ENCODE peak calls at places on chromosome 11, in six cellular contexts. One of them, this sample, is unnamed.

GRCh38 chr11:71581826-71582225 is 849 bp downstream of the KRTAP5-11 start:
- DNase-seq in IMR-90: no peak
- DNase-seq in small intestine: no peak
- DNase-seq in gastrocnemius medialis: no peak
- DNase-seq in right atrium auricular region: no peak
- DNase-seq in CD4-positive, alpha-beta T cell: no peak
- DNase-seq in this sample: no peak

GRCh38 chr11:36447514-36447913 is 62.6 kb downstream of the TRAF6 start:
- DNase-seq in small intestine: no peak
- DNase-seq in right atrium auricular region: no peak
- DNase-seq in CD4-positive, alpha-beta T cell: no peak
- DNase-seq in IMR-90: no peak
- DNase-seq in gastrocnemius medialis: no peak
- DNase-seq in this sample: no peak

GRCh38 chr11:78782725-78783124 is 208.1 kb upstream of the NARS2 start:
- DNase-seq in IMR-90: no peak
- DNase-seq in small intestine: no peak
- DNase-seq in gastrocnemius medialis: no peak
- DNase-seq in right atrium auricular region: no peak
- DNase-seq in CD4-positive, alpha-beta T cell: no peak
- DNase-seq in this sample: no peak

GRCh38 chr11:92852946-92853345 is 116.5 kb upstream of the MTNR1B start:
- DNase-seq in right atrium auricular region: no peak
- DNase-seq in IMR-90: no peak
- DNase-seq in small intestine: peak; percentile 5
- DNase-seq in CD4-positive, alpha-beta T cell: no peak
- DNase-seq in gastrocnemius medialis: no peak
- DNase-seq in this sample: no peak

GRCh38 chr11:64877390-64878222 is 815 bp downstream of the EHD1 start:
- DNase-seq in CD4-positive, alpha-beta T cell: no peak
- DNase-seq in gastrocnemius medialis: no peak
- DNase-seq in IMR-90: no peak
- DNase-seq in right atrium auricular region: no peak
- DNase-seq in small intestine: no peak
- DNase-seq in this sample: no peak

GRCh38 chr11:96145163-96145585 is 197.8 kb downstream of the MAML2 start:
- DNase-seq in gastrocnemius medialis: no peak
- DNase-seq in right atrium auricular region: no peak
- DNase-seq in CD4-positive, alpha-beta T cell: no peak
- DNase-seq in IMR-90: no peak
- DNase-seq in small intestine: peak; percentile 17
- DNase-seq in this sample: no peak

GRCh38 chr11:63769719-63770443 is 1.3 kb upstream of the ZFTA start:
- DNase-seq in gastrocnemius medialis: no peak
- DNase-seq in small intestine: no peak
- DNase-seq in right atrium auricular region: no peak
- DNase-seq in IMR-90: no peak
- DNase-seq in CD4-positive, alpha-beta T cell: no peak
- DNase-seq in this sample: no peak

GRCh38 chr11:29184939-29185890 is 831.6 kb downstream of the KCNA4 start:
- DNase-seq in IMR-90: peak; percentile 98
- DNase-seq in gastrocnemius medialis: no peak
- DNase-seq in right atrium auricular region: no peak
- DNase-seq in CD4-positive, alpha-beta T cell: no peak
- DNase-seq in small intestine: no peak
- DNase-seq in this sample: no peak

GRCh38 chr11:122617297-122617696 is 38.2 kb upstream of the UBASH3B start:
- DNase-seq in small intestine: no peak
- DNase-seq in gastrocnemius medialis: no peak
- DNase-seq in IMR-90: peak; percentile 4
- DNase-seq in CD4-positive, alpha-beta T cell: no peak
- DNase-seq in right atrium auricular region: no peak
- DNase-seq in this sample: no peak

GRCh38 chr11:36123353-36124220 is 165.6 kb downstream of the COMMD9 start:
- DNase-seq in small intestine: peak; percentile 11
- DNase-seq in gastrocnemius medialis: no peak
- DNase-seq in IMR-90: no peak
- DNase-seq in right atrium auricular region: no peak
- DNase-seq in CD4-positive, alpha-beta T cell: no peak
- DNase-seq in this sample: no peak

GRCh38 chr11:17803751-17804334 is 69.3 kb downstream of the KCNC1 start:
- DNase-seq in IMR-90: no peak
- DNase-seq in CD4-positive, alpha-beta T cell: no peak
- DNase-seq in right atrium auricular region: no peak
- DNase-seq in small intestine: no peak
- DNase-seq in gastrocnemius medialis: no peak
- DNase-seq in this sample: no peak

GRCh38 chr11:69193151-69193550 is 37.4 kb downstream of the SMIM38 start:
- DNase-seq in CD4-positive, alpha-beta T cell: no peak
- DNase-seq in small intestine: no peak
- DNase-seq in gastrocnemius medialis: no peak
- DNase-seq in right atrium auricular region: no peak
- DNase-seq in IMR-90: no peak
- DNase-seq in this sample: no peak

GRCh38 chr11:72111803-72112540 is 523 bp downstream of the ANAPC15 start:
- DNase-seq in gastrocnemius medialis: peak; percentile 98
- DNase-seq in IMR-90: peak; percentile 99
- DNase-seq in small intestine: peak; percentile 100
- DNase-seq in CD4-positive, alpha-beta T cell: peak; percentile 75
- DNase-seq in right atrium auricular region: peak; percentile 99
- DNase-seq in this sample: peak; percentile 68

GRCh38 chr11:77557553-77557952 is 32.2 kb upstream of the AQP11 start:
- DNase-seq in IMR-90: peak; percentile 9
- DNase-seq in right atrium auricular region: no peak
- DNase-seq in small intestine: no peak
- DNase-seq in CD4-positive, alpha-beta T cell: no peak
- DNase-seq in gastrocnemius medialis: no peak
- DNase-seq in this sample: no peak

GRCh38 chr11:47099213-47099917 is 77.3 kb downstream of the ARFGAP2 start:
- DNase-seq in gastrocnemius medialis: no peak
- DNase-seq in right atrium auricular region: no peak
- DNase-seq in CD4-positive, alpha-beta T cell: no peak
- DNase-seq in small intestine: peak; percentile 33
- DNase-seq in IMR-90: peak; percentile 47
- DNase-seq in this sample: no peak

GRCh38 chr11:73383249-73384126 is 7.3 kb downstream of the RELT start:
- DNase-seq in small intestine: peak; percentile 10
- DNase-seq in gastrocnemius medialis: no peak
- DNase-seq in CD4-positive, alpha-beta T cell: no peak
- DNase-seq in IMR-90: no peak
- DNase-seq in right atrium auricular region: no peak
- DNase-seq in this sample: no peak

GRCh38 chr11:20671856-20672546 is 2.6 kb downstream of the NELL1 start:
- DNase-seq in gastrocnemius medialis: no peak
- DNase-seq in CD4-positive, alpha-beta T cell: no peak
- DNase-seq in right atrium auricular region: no peak
- DNase-seq in IMR-90: no peak
- DNase-seq in small intestine: no peak
- DNase-seq in this sample: no peak

GRCh38 chr11:115660072-115660805 is 156.0 kb upstream of the CADM1 start:
- DNase-seq in right atrium auricular region: no peak
- DNase-seq in CD4-positive, alpha-beta T cell: no peak
- DNase-seq in gastrocnemius medialis: no peak
- DNase-seq in small intestine: peak; percentile 3
- DNase-seq in IMR-90: no peak
- DNase-seq in this sample: no peak

GRCh38 chr11:94769897-94770296 is 1.7 kb downstream of the AMOTL1 start:
- DNase-seq in CD4-positive, alpha-beta T cell: no peak
- DNase-seq in IMR-90: no peak
- DNase-seq in gastrocnemius medialis: peak; percentile 51
- DNase-seq in right atrium auricular region: no peak
- DNase-seq in small intestine: no peak
- DNase-seq in this sample: no peak

GRCh38 chr11:15906481-15907035 is 449.8 kb downstream of the SOX6 start:
- DNase-seq in IMR-90: no peak
- DNase-seq in small intestine: no peak
- DNase-seq in CD4-positive, alpha-beta T cell: no peak
- DNase-seq in right atrium auricular region: no peak
- DNase-seq in gastrocnemius medialis: no peak
- DNase-seq in this sample: no peak

GRCh38 chr11:43962383-43962969 is 20.0 kb downstream of the C11orf96 start:
- DNase-seq in right atrium auricular region: peak; percentile 18
- DNase-seq in CD4-positive, alpha-beta T cell: no peak
- DNase-seq in small intestine: no peak
- DNase-seq in gastrocnemius medialis: no peak
- DNase-seq in IMR-90: no peak
- DNase-seq in this sample: no peak

GRCh38 chr11:44139565-44140313 is 44.3 kb downstream of the EXT2 start:
- DNase-seq in IMR-90: no peak
- DNase-seq in right atrium auricular region: no peak
- DNase-seq in CD4-positive, alpha-beta T cell: no peak
- DNase-seq in small intestine: no peak
- DNase-seq in gastrocnemius medialis: no peak
- DNase-seq in this sample: no peak

GRCh38 chr11:120718171-120718570 is 206.6 kb downstream of the GRIK4 start:
- DNase-seq in gastrocnemius medialis: no peak
- DNase-seq in small intestine: no peak
- DNase-seq in CD4-positive, alpha-beta T cell: no peak
- DNase-seq in IMR-90: no peak
- DNase-seq in right atrium auricular region: no peak
- DNase-seq in this sample: no peak

GRCh38 chr11:111500481-111500880 is 11.7 kb downstream of the BTG4 start:
- DNase-seq in IMR-90: no peak
- DNase-seq in small intestine: no peak
- DNase-seq in gastrocnemius medialis: no peak
- DNase-seq in right atrium auricular region: no peak
- DNase-seq in CD4-positive, alpha-beta T cell: no peak
- DNase-seq in this sample: no peak

GRCh38 chr11:70323811-70324210 is 53.3 kb downstream of the PPFIA1 start:
- DNase-seq in right atrium auricular region: no peak
- DNase-seq in gastrocnemius medialis: no peak
- DNase-seq in small intestine: no peak
- DNase-seq in CD4-positive, alpha-beta T cell: no peak
- DNase-seq in IMR-90: peak; percentile 44
- DNase-seq in this sample: no peak

GRCh38 chr11:31987118-31988005 is 103.5 kb upstream of the RCN1 start:
- DNase-seq in right atrium auricular region: no peak
- DNase-seq in IMR-90: no peak
- DNase-seq in CD4-positive, alpha-beta T cell: no peak
- DNase-seq in small intestine: no peak
- DNase-seq in gastrocnemius medialis: no peak
- DNase-seq in this sample: no peak

DNA sequence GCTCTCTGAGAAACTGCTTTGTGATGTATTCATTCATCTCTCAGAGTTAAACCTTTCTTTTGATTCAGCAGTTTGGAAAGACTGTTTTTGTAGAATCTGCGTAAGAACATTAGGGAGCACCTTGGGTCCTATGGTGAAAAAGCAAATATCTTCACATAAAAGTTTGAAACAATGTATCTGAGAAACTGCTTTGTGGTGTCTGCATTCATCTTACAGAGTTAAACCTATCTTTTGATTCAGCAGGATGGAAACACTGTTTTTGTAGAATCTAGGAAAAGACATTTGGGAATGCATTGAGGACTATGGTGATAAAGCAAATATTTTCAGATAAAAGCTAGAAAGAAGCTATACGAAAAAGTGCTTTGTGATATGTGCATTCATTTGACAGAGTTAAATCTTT is 361.3 kb downstream of the OR4C45 start:
- DNase-seq in small intestine: no peak
- DNase-seq in IMR-90: no peak
- DNase-seq in CD4-positive, alpha-beta T cell: no peak
- DNase-seq in gastrocnemius medialis: no peak
- DNase-seq in right atrium auricular region: no peak
- DNase-seq in this sample: no peak
- H3K9me3 ChIP-seq in small intestine: no peaks in the 10 kb centered on the region
- H3K9me3 ChIP-seq in IMR-90: peaks cover 5% of the 10 kb centered on the region
- H3K9me3 ChIP-seq in CD4-positive, alpha-beta T cell: peaks cover 69% of the 10 kb centered on the region
- H3K9me3 ChIP-seq in gastrocnemius medialis: peaks cover 15% of the 10 kb centered on the region
- H3K9me3 ChIP-seq in right atrium auricular region: no peaks in the 10 kb centered on the region
- H3K9me3 ChIP-seq in this sample: peaks cover 9% of the 10 kb centered on the region

GRCh38 chr11:2651826-2652237 is 48.0 kb downstream of the KCNQ1OT1 start:
- DNase-seq in right atrium auricular region: no peak
- DNase-seq in IMR-90: no peak
- DNase-seq in CD4-positive, alpha-beta T cell: no peak
- DNase-seq in small intestine: no peak
- DNase-seq in gastrocnemius medialis: no peak
- DNase-seq in this sample: no peak
- H3K9me3 ChIP-seq in right atrium auricular region: peaks cover 18% of the 10 kb centered on the region
- H3K9me3 ChIP-seq in IMR-90: peaks cover 67% of the 10 kb centered on the region
- H3K9me3 ChIP-seq in CD4-positive, alpha-beta T cell: peaks cover 33% of the 10 kb centered on the region
- H3K9me3 ChIP-seq in small intestine: no peaks in the 10 kb centered on the region
- H3K9me3 ChIP-seq in gastrocnemius medialis: peaks cover 16% of the 10 kb centered on the region
- H3K9me3 ChIP-seq in this sample: peaks cover 3% of the 10 kb centered on the region

DNA sequence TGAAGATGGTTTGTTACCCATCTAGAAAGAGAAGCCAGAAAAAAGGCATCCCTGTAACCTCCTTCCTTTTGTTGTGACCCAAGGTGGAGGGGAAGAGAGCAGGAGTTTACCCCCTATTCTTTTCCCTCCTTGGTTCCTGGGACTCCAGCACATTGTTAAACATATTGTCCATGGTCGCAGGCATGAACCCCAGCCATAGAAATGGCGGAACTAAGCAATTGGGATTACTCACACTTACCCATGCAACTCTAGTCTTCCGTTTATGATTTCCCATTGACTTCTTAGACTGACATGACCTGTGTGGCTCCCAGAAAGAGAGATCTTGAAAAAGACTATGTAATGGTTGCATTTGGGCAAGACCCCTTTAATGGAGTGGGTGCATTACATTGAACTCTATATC is 45.4 kb downstream of the OR4C46 start:
- DNase-seq in gastrocnemius medialis: no peak
- DNase-seq in small intestine: no peak
- DNase-seq in CD4-positive, alpha-beta T cell: no peak
- DNase-seq in IMR-90: no peak
- DNase-seq in right atrium auricular region: no peak
- DNase-seq in this sample: no peak
- H3K9me3 ChIP-seq in gastrocnemius medialis: no peaks in the 10 kb centered on the region
- H3K9me3 ChIP-seq in small intestine: peaks cover 3% of the 10 kb centered on the region
- H3K9me3 ChIP-seq in CD4-positive, alpha-beta T cell: peaks cover 33% of the 10 kb centered on the region
- H3K9me3 ChIP-seq in IMR-90: peaks cover 2% of the 10 kb centered on the region
- H3K9me3 ChIP-seq in right atrium auricular region: peaks cover 4% of the 10 kb centered on the region
- H3K9me3 ChIP-seq in this sample: no peaks in the 10 kb centered on the region

DNA sequence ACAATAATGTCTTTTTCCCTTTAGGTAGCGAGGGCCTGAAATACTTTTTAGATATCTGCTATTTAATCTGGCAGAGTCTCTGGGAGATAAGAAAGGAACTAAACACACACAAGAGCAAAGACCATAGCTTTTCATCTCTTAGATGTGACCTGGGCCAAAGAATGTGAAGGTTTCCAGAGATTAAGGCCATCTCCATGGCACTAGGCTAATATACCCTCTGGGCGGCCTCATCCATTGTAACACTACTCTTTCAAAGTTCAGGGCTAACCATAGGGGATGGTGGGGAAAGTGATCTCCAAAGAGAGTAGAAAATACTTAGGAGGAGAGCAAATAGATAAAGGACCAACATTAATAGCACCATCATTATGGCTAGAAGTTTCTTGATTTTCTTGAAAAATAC is 326.4 kb downstream of the LRRC4C start:
- DNase-seq in gastrocnemius medialis: no peak
- DNase-seq in small intestine: no peak
- DNase-seq in IMR-90: no peak
- DNase-seq in CD4-positive, alpha-beta T cell: no peak
- DNase-seq in right atrium auricular region: no peak
- DNase-seq in this sample: no peak
- H3K9me3 ChIP-seq in gastrocnemius medialis: no peaks in the 10 kb centered on the region
- H3K9me3 ChIP-seq in small intestine: no peaks in the 10 kb centered on the region
- H3K9me3 ChIP-seq in IMR-90: no peaks in the 10 kb centered on the region
- H3K9me3 ChIP-seq in CD4-positive, alpha-beta T cell: no peaks in the 10 kb centered on the region
- H3K9me3 ChIP-seq in right atrium auricular region: no peaks in the 10 kb centered on the region
- H3K9me3 ChIP-seq in this sample: no peaks in the 10 kb centered on the region

GRCh38 chr11:28003615-28004014 is 104.3 kb downstream of the KIF18A start:
- DNase-seq in gastrocnemius medialis: no peak
- DNase-seq in small intestine: no peak
- DNase-seq in CD4-positive, alpha-beta T cell: no peak
- DNase-seq in IMR-90: no peak
- DNase-seq in right atrium auricular region: no peak
- DNase-seq in this sample: no peak
- H3K9me3 ChIP-seq in gastrocnemius medialis: peaks cover 10% of the 10 kb centered on the region
- H3K9me3 ChIP-seq in small intestine: no peaks in the 10 kb centered on the region
- H3K9me3 ChIP-seq in CD4-positive, alpha-beta T cell: peaks cover 23% of the 10 kb centered on the region
- H3K9me3 ChIP-seq in IMR-90: peaks cover 19% of the 10 kb centered on the region
- H3K9me3 ChIP-seq in right atrium auricular region: no peaks in the 10 kb centered on the region
- H3K9me3 ChIP-seq in this sample: no peaks in the 10 kb centered on the region

This sample was measured in T-helper 17 cell.